ENCODE peak calls at places on chromosomes 11 and 22, in ten cellular contexts. X is H1; G is uterus; B is neuronal stem cell; H is transverse colon; I is aorta; O is psoas muscle; K is cardiac muscle cell; S is naive thymus-derived CD4-positive, alpha-beta T cell; R is ovary. Z is an unnamed sample. For H3K4me1, the result is how much of the 10 kb centered on the place peaks cover.

GRCh38 chr11:3627291-3627690 is 14.5 kb downstream of the ART5 start:
- DNase-seq in B (no peak), K (peak), H (no peak), R (no peak), S (no peak), O (peak), G (no peak), X (no peak), I (no peak), Z (no peak)

GRCh38 chr22:32561163-32561562 is 86.6 kb downstream of the FBXO7 start:
- DNase-seq in I (no peak), G (no peak), H (no peak), K (no peak), B (no peak), O (no peak), X (no peak), S (no peak), R (no peak), Z (no peak)

GRCh38 chr11:108115495-108116140 is 5.7 kb upstream of the ACAT1 start:
- DNase-seq in H (peak), I (peak), S (no peak), X (no peak), O (peak), K (peak), G (peak), R (peak), B (peak), Z (peak)

GRCh38 chr11:2437516-2437915 is 6.8 kb downstream of the TRPM5 start:
- DNase-seq in K (no peak), S (no peak), G (no peak), O (peak), R (no peak), H (no peak), I (peak), B (no peak), X (no peak), Z (peak)

GRCh38 chr11:1693327-1694063 is 3.5 kb upstream of the KRTAP5-6 start:
- DNase-seq in R (peak), O (peak), H (peak), B (peak), G (peak), X (peak), I (peak), K (peak), S (peak), Z (peak)

GRCh38 chr11:4065601-4066377 is 28.8 kb upstream of the RRM1 start:
- DNase-seq in B (no peak), K (no peak), R (no peak), H (no peak), G (peak), S (no peak), I (no peak), O (no peak), X (peak), Z (no peak)

GRCh38 chr11:206002-206384 is 1.2 kb downstream of the BET1L start:
- DNase-seq in B (no peak), S (no peak), K (no peak), I (peak), O (no peak), G (no peak), H (peak), X (no peak), R (no peak), Z (no peak)

GRCh38 chr11:46697303-46697702 is 3.1 kb downstream of the ARHGAP1 start:
- DNase-seq in G (no peak), O (no peak), B (no peak), S (no peak), H (no peak), I (peak), K (peak), X (no peak), R (no peak), Z (no peak)

GRCh38 chr22:24099661-24100060 is 81.6 kb upstream of the SUSD2 start:
- DNase-seq in K (no peak), H (no peak), R (peak), O (no peak), S (no peak), B (no peak), I (peak), X (no peak), G (peak), Z (no peak)

GRCh38 chr22:50319503-50319951 is 7.3 kb downstream of the DENND6B start:
- DNase-seq in S (no peak), X (no peak), H (no peak), G (no peak), I (no peak), K (no peak), R (no peak), B (no peak), O (no peak), Z (peak)

GRCh38 chr11:8108430-8108829 is 27.4 kb downstream of the TUB start:
- DNase-seq in O (no peak), K (no peak), S (no peak), H (no peak), R (no peak), B (no peak), G (no peak), I (no peak), X (no peak), Z (no peak)

GRCh38 chr11:129386795-129387390 is 11.2 kb downstream of the BARX2 start:
- DNase-seq in G (no peak), B (no peak), H (peak), O (no peak), I (no peak), K (peak), S (no peak), R (no peak), X (no peak), Z (peak)

DNA sequence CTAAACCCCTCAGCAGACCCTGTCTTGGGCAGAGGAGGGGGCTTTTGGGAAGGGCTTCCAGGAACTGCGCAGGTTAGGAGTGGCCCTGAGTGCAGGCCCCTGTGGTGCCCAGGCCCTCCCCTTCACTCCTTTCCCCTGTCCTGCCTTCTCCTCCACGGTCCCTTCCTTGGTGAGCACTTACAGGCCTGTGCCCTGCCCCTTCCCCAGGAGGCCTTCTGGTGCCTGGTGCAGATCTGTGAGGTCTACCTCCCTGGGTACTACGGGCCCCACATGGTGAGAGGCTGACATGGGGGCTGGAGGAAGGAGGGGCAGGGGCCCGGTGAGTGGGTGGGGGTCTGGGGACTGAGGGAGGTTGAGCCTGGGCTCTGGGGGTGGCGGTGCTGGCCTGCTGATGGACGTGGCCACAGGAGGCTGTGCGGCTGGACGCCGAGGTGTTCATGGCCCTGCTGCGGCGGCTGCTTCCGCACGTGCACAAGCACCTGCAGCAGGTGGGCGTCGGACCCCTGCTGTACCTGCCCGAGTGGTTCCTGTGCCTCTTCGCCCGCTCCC is 2.6 kb downstream of the TBC1D10C start:
- DNase-seq in S (no peak), R (no peak), H (no peak), I (no peak), O (no peak), K (no peak), X (no peak), B (no peak), G (no peak), Z (no peak)
- H3K4me1 ChIP-seq in S (half or more), R (under half), H (under half), I (under half), O (under half), K (under half), X (under half), B (under half), G (under half), Z (under half)

GRCh38 chr11:122732342-122733300 is 77.1 kb downstream of the UBASH3B start:
- DNase-seq in K (no peak), G (no peak), X (no peak), B (no peak), O (no peak), H (no peak), S (no peak), I (no peak), R (no peak), Z (no peak)

GRCh38 chr11:122733301-122733686 is 77.8 kb downstream of the UBASH3B start:
- DNase-seq in B (no peak), G (no peak), I (peak), K (peak), R (no peak), S (no peak), O (no peak), H (no peak), X (no peak), Z (no peak)

GRCh38 chr11:122731500-122731913 is 76.0 kb downstream of the UBASH3B start:
- DNase-seq in O (no peak), G (no peak), S (no peak), K (peak), H (no peak), I (no peak), B (no peak), X (no peak), R (no peak), Z (no peak)

GRCh38 chr11:122727101-122727929 is 71.8 kb downstream of the UBASH3B start:
- DNase-seq in B (peak), G (no peak), H (peak), K (no peak), O (no peak), S (peak), R (no peak), I (no peak), X (no peak), Z (no peak)

GRCh38 chr11:122729139-122729538 is 73.6 kb downstream of the UBASH3B start:
- DNase-seq in R (no peak), B (no peak), O (no peak), X (no peak), S (no peak), G (no peak), K (no peak), H (no peak), I (no peak), Z (no peak)
- H3K4me1 ChIP-seq in R (under half), B (under half), O (under half), X (under half), S (under half), G (under half), K (under half), H (under half), I (under half), Z (under half)

DNA sequence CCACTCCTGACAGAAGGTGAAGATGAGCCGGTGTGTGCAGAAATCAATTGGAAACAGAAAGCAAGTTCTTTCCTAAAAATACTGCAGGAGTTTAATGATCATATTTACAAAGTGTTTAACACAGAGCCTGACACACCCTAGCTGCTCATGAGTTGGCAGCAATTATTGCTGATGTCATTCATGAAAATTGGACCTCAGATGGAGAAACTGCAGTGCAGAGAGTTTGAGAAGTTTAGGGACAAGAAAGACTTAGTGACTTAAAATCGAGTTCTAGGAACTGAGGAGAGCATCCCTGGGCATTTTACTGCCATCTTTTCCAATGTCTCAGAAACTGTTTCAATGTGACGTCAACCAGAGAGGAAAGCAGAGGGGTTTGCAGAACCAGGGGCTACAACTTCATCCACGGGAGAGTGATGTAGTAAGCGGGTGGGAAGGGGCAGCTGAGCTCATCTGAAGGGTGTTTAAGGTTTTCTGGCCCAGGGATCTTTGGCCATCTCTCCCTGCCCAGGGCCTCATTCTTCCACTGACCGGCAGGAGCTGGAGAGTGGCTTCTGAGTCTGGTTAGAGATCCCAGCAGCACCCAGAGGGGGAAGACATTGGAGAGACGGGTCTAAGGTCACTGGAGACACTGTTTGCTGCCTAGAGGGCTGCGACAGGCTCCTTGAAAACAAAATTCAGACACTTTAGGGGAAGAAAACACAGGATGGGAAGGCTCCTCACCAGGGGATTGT is 21.1 kb upstream of the IGLL5 start:
- DNase-seq in O (no peak), K (no peak), S (no peak), G (no peak), B (no peak), H (no peak), I (no peak), R (no peak), X (no peak), Z (no peak)
- H3K4me1 ChIP-seq in O (under half), K (under half), S (under half), G (under half), B (under half), H (under half), I (under half), R (under half), X (under half), Z (under half)

DNA sequence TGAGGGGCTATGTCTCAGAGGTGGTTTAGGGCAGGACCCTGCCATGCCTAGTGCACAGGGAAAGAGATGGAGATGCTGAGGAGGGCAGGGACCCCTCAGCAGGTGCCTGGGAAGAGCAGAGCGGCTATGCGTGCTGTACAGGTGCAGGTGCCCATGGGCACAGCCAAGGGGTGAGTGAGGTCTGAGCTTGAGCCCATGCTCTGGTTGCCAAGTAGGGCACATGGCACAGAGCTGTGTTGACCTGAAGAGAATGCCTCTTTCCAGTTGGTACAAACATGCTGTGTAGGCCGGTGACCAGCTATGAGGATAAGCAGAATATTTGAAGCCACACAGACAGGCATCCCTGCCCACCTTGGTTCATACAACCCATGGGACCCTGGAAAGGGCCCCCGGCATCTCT is 65.8 kb upstream of the NECTIN1 start:
- DNase-seq in R (no peak), H (no peak), G (no peak), B (no peak), O (no peak), K (no peak), X (no peak), S (no peak), I (no peak), Z (no peak)
- H3K4me1 ChIP-seq in R (under half), H (under half), G (under half), B (under half), O (under half), K (under half), X (under half), S (under half), I (under half), Z (under half)

GRCh38 chr22:35917651-35918050 is 111.0 kb downstream of the RBFOX2 start:
- DNase-seq in H (no peak), I (no peak), S (no peak), B (no peak), X (no peak), K (no peak), G (no peak), R (no peak), O (no peak), Z (no peak)
- H3K4me1 ChIP-seq in H (under half), I (under half), S (under half), B (under half), X (under half), K (half or more), G (under half), R (under half), O (half or more), Z (under half)

DNA sequence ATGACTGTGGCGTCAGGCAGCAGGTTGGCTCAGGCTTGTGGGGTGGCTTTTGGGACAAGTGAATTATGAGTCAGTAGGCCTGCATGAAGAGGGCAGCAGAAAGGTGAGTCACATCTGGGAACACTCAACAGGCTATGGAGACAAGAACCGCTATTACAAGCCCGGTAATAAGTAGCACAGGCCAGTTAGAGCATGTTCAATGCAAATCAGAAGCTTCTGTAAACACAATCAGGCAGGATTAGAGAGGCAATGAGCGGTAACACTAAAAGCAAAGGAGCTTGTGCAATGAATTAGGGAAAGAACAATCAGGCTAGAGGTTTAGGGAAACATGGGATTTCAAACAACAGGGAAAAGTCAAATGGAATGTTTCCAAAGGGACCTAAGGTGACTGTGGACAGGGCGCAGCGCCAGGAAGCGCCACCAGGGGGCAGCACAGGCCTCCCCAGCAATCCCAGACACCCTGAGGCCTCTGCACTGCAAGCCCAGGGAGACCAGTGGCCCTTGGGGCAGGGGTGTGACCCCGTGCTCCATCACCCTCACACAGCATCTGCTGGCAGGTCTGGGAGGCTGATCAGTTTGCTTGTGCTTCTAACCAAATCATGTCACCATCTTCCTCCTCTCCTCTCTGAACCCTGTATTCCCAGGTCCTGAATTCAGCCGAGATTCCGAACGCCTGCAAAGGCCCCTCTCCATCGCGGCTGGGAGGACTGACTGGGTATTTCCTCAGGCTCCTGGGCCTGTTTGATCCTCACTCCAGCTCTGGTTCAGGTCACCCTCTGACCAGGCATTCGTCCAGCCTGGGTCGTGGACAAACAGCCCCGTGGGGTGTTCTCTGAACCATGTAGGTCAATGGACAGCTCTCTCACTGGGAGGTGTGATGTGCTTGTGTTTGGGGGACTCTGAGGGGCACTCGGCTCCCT is 50.0 kb downstream of the C11orf58 start:
- DNase-seq in G (peak), I (peak), R (peak), K (peak), X (peak), O (peak), S (peak), H (peak), B (peak), Z (peak)
- H3K4me1 ChIP-seq in G (under half), I (under half), R (under half), K (under half), X (under half), O (under half), S (under half), H (under half), B (under half), Z (under half)

Z was measured in mucosa of descending colon.